ENCODE peak calls at places on chromosome 15, in six cellular contexts. One of them, this sample, is unnamed.

GRCh38 chr15:25731411-25731810 is 131.7 kb downstream of the ATP10A start:
- DNase-seq in HCT116: no peak
- DNase-seq in GM23248: no peak
- DNase-seq in neural progenitor cell: no peak
- DNase-seq in hepatocyte: no peak
- DNase-seq in PC-3: peak; percentile 12
- DNase-seq in this sample: no peak

GRCh38 chr15:42401544-42402478 is 42.5 kb downstream of the CAPN3 start:
- DNase-seq in HCT116: peak; percentile 72
- DNase-seq in GM23248: no peak
- DNase-seq in neural progenitor cell: no peak
- DNase-seq in hepatocyte: no peak
- DNase-seq in PC-3: no peak
- DNase-seq in this sample: no peak

GRCh38 chr15:53569756-53570480 is 189.5 kb downstream of the WDR72 start:
- DNase-seq in HCT116: no peak
- DNase-seq in GM23248: no peak
- DNase-seq in neural progenitor cell: no peak
- DNase-seq in hepatocyte: no peak
- DNase-seq in PC-3: peak; percentile 43
- DNase-seq in this sample: no peak

GRCh38 chr15:70378126-70379031 is 280.7 kb upstream of the TLE3 start:
- DNase-seq in HCT116: no peak
- DNase-seq in GM23248: peak; percentile 18
- DNase-seq in neural progenitor cell: no peak
- DNase-seq in hepatocyte: no peak
- DNase-seq in PC-3: no peak
- DNase-seq in this sample: no peak

GRCh38 chr15:88076246-88076645 is 180.3 kb downstream of the NTRK3 start:
- DNase-seq in HCT116: no peak
- DNase-seq in GM23248: no peak
- DNase-seq in neural progenitor cell: no peak
- DNase-seq in hepatocyte: no peak
- DNase-seq in PC-3: no peak
- DNase-seq in this sample: no peak

GRCh38 chr15:70203981-70204560 is 106.4 kb upstream of the TLE3 start:
- DNase-seq in HCT116: no peak
- DNase-seq in GM23248: no peak
- DNase-seq in neural progenitor cell: no peak
- DNase-seq in hepatocyte: no peak
- DNase-seq in PC-3: no peak
- DNase-seq in this sample: peak; percentile 33

GRCh38 chr15:57718309-57718708 is 11.8 kb downstream of the POLR2M start:
- DNase-seq in HCT116: no peak
- DNase-seq in GM23248: no peak
- DNase-seq in neural progenitor cell: no peak
- DNase-seq in hepatocyte: no peak
- DNase-seq in PC-3: no peak
- DNase-seq in this sample: no peak

GRCh38 chr15:92623435-92623834 is 32.1 kb downstream of the FAM174B start:
- DNase-seq in HCT116: no peak
- DNase-seq in GM23248: no peak
- DNase-seq in neural progenitor cell: no peak
- DNase-seq in hepatocyte: no peak
- DNase-seq in PC-3: no peak
- DNase-seq in this sample: no peak

GRCh38 chr15:89333959-89334509 is 590 bp downstream of the POLG start:
- DNase-seq in HCT116: no peak
- DNase-seq in GM23248: no peak
- DNase-seq in neural progenitor cell: no peak
- DNase-seq in hepatocyte: no peak
- DNase-seq in PC-3: no peak
- DNase-seq in this sample: no peak

GRCh38 chr15:31373096-31373865 is 46.6 kb downstream of the KLF13 start:
- DNase-seq in HCT116: no peak
- DNase-seq in GM23248: no peak
- DNase-seq in neural progenitor cell: no peak
- DNase-seq in hepatocyte: no peak
- DNase-seq in PC-3: no peak
- DNase-seq in this sample: peak; percentile 39

GRCh38 chr15:77675806-77676415 is 43.2 kb upstream of the LINGO1 start:
- DNase-seq in HCT116: no peak
- DNase-seq in GM23248: no peak
- DNase-seq in neural progenitor cell: no peak
- DNase-seq in hepatocyte: no peak
- DNase-seq in PC-3: no peak
- DNase-seq in this sample: no peak

GRCh38 chr15:50820808-50821382 is 55.4 kb upstream of the SPPL2A start:
- DNase-seq in HCT116: no peak
- DNase-seq in GM23248: no peak
- DNase-seq in neural progenitor cell: no peak
- DNase-seq in hepatocyte: no peak
- DNase-seq in PC-3: no peak
- DNase-seq in this sample: no peak

GRCh38 chr15:69056365-69056764 is 41.9 kb downstream of the NOX5 start:
- DNase-seq in HCT116: no peak
- DNase-seq in GM23248: peak; percentile 36
- DNase-seq in neural progenitor cell: no peak
- DNase-seq in hepatocyte: peak; percentile 43
- DNase-seq in PC-3: peak; percentile 67
- DNase-seq in this sample: no peak

DNA sequence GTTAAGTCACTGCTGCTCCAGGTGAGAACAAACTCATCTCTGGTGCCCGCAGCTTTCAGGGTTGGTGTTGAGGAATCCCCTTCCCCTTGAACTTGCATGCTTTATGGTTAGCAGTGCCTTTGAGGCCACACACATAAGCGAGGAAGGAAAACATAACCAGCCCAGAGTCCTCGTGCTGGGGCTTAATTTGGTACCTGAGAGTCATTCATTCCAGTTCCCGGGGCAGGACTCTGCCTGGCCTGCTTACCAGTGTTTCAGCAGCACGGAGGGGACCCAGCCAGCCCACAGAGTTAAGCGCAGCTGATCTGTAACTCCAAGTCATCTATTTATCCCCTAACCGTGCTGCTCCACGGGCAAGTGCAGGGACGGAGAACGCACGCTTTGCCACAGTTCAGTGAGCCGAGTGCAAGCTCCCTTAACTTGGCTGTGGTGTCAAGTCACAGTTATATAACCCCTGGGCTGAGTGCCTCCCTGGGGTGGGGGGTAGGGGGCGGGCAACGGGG is 302.3 kb upstream of the ICE2 start:
- DNase-seq in HCT116: no peak
- DNase-seq in GM23248: no peak
- DNase-seq in neural progenitor cell: no peak
- DNase-seq in hepatocyte: no peak
- DNase-seq in PC-3: no peak
- DNase-seq in this sample: no peak
- TF ChIP-seq EZH2phosphoT487 in HCT116: no peak
- TF ChIP-seq EZH2phosphoT487 in GM23248: no peak
- TF ChIP-seq EZH2phosphoT487 in neural progenitor cell: no peak
- TF ChIP-seq EZH2phosphoT487 in hepatocyte: no peak
- TF ChIP-seq EZH2phosphoT487 in PC-3: no peak
- TF ChIP-seq EZH2phosphoT487 in this sample: no peak

DNA sequence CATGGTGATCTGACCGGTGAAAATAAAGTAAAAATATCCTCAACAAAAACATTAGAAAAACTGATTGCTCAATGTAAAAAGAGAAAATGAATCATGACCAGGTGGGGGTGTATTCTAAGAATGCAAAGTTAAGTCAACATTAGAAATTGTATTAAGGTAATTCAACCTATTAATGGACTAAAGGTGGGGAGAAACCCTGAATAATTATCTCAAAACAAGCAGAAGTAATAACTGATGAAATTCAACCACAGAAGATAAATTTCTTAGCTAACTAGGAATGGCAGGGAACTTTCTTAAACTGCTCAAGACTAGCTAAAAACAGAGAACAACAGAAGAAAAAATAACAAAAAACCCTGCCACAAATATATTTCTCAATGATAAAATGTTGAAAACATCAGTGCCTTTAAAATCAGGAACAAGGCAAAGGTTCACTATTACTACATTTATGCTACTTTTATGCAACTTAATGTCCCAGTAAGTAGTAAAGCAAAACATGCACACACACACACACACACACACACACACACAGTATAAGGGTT is 204.4 kb upstream of the THBS1 start:
- DNase-seq in HCT116: no peak
- DNase-seq in GM23248: peak; percentile 42
- DNase-seq in neural progenitor cell: no peak
- DNase-seq in hepatocyte: no peak
- DNase-seq in PC-3: no peak
- DNase-seq in this sample: no peak
- TF ChIP-seq EZH2phosphoT487 in HCT116: no peak
- TF ChIP-seq EZH2phosphoT487 in GM23248: no peak
- TF ChIP-seq EZH2phosphoT487 in neural progenitor cell: no peak
- TF ChIP-seq EZH2phosphoT487 in hepatocyte: no peak
- TF ChIP-seq EZH2phosphoT487 in PC-3: no peak
- TF ChIP-seq EZH2phosphoT487 in this sample: no peak

GRCh38 chr15:64731807-64732151 is 43.6 kb downstream of the RBPMS2 start:
- DNase-seq in HCT116: no peak
- DNase-seq in GM23248: no peak
- DNase-seq in neural progenitor cell: no peak
- DNase-seq in hepatocyte: no peak
- DNase-seq in PC-3: no peak
- DNase-seq in this sample: no peak
- TF ChIP-seq EZH2phosphoT487 in HCT116: no peak
- TF ChIP-seq EZH2phosphoT487 in GM23248: no peak
- TF ChIP-seq EZH2phosphoT487 in neural progenitor cell: no peak
- TF ChIP-seq EZH2phosphoT487 in hepatocyte: no peak
- TF ChIP-seq EZH2phosphoT487 in PC-3: no peak
- TF ChIP-seq EZH2phosphoT487 in this sample: no peak

DNA sequence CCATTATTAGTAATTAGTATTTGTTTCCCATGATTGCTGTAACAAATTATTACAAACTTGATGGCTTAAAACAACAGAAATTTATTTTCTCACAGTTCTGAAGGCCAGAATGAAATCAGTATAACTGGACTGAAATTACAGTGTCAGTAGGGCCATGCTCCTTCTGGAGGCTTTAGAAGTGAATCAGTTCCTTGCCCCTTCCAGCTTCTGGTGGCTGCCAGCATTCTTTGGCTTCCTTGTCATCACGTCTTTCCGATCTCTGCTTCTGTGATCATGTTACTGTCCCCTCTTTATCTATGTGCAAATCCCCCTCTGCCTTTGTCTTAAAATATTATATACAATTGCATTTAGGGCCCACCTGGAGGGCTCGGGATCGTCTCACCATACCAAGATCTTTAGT is 92.0 kb downstream of the FOXB1 start:
- DNase-seq in HCT116: no peak
- DNase-seq in GM23248: peak; percentile 78
- DNase-seq in neural progenitor cell: no peak
- DNase-seq in hepatocyte: no peak
- DNase-seq in PC-3: peak; percentile 52
- DNase-seq in this sample: no peak
- TF ChIP-seq EZH2phosphoT487 in HCT116: no peak
- TF ChIP-seq EZH2phosphoT487 in GM23248: no peak
- TF ChIP-seq EZH2phosphoT487 in neural progenitor cell: no peak
- TF ChIP-seq EZH2phosphoT487 in hepatocyte: no peak
- TF ChIP-seq EZH2phosphoT487 in PC-3: no peak
- TF ChIP-seq EZH2phosphoT487 in this sample: no peak

GRCh38 chr15:91158415-91159394 is 58.6 kb downstream of the SV2B start:
- DNase-seq in HCT116: no peak
- DNase-seq in GM23248: no peak
- DNase-seq in neural progenitor cell: no peak
- DNase-seq in hepatocyte: no peak
- DNase-seq in PC-3: no peak
- DNase-seq in this sample: no peak
- TF ChIP-seq EZH2phosphoT487 in HCT116: no peak
- TF ChIP-seq EZH2phosphoT487 in GM23248: no peak
- TF ChIP-seq EZH2phosphoT487 in neural progenitor cell: no peak
- TF ChIP-seq EZH2phosphoT487 in hepatocyte: no peak
- TF ChIP-seq EZH2phosphoT487 in PC-3: no peak
- TF ChIP-seq EZH2phosphoT487 in this sample: no peak

GRCh38 chr15:74291101-74292071 is 55.3 kb downstream of the CCDC33 start:
- DNase-seq in HCT116: peak; percentile 13
- DNase-seq in GM23248: peak; percentile 84
- DNase-seq in neural progenitor cell: peak; percentile 97
- DNase-seq in hepatocyte: peak; percentile 91
- DNase-seq in PC-3: peak; percentile 67
- DNase-seq in this sample: peak; percentile 85
- TF ChIP-seq EZH2phosphoT487 in HCT116: no peak
- TF ChIP-seq EZH2phosphoT487 in GM23248: no peak
- TF ChIP-seq EZH2phosphoT487 in neural progenitor cell: no peak
- TF ChIP-seq EZH2phosphoT487 in hepatocyte: no peak
- TF ChIP-seq EZH2phosphoT487 in PC-3: no peak
- TF ChIP-seq EZH2phosphoT487 in this sample: no peak

GRCh38 chr15:85646538-85647091 is 148.1 kb downstream of the KLHL25 start:
- DNase-seq in HCT116: no peak
- DNase-seq in GM23248: peak; percentile 84
- DNase-seq in neural progenitor cell: no peak
- DNase-seq in hepatocyte: no peak
- DNase-seq in PC-3: no peak
- DNase-seq in this sample: peak; percentile 38
- TF ChIP-seq EZH2phosphoT487 in HCT116: no peak
- TF ChIP-seq EZH2phosphoT487 in GM23248: no peak
- TF ChIP-seq EZH2phosphoT487 in neural progenitor cell: no peak
- TF ChIP-seq EZH2phosphoT487 in hepatocyte: no peak
- TF ChIP-seq EZH2phosphoT487 in PC-3: no peak
- TF ChIP-seq EZH2phosphoT487 in this sample: no peak